ENCODE peak calls at places on chromosomes 2 and 18, in four cellular contexts. One of them, this sample, is unnamed.
A peak's percentile ranks its signal among the peaks of the same experiment; 100 is the strongest.

GRCh38 chr2:65483763-65484162 is 51.4 kb upstream of the SPRED2 start:
- DNase-seq in globus pallidus: no peak
- DNase-seq in ELR: peak; percentile 8
- DNase-seq in hepatic stellate cell: no peak
- DNase-seq in this sample: no peak

GRCh38 chr2:3102915-3103569 is 274.6 kb downstream of the EIPR1 start:
- DNase-seq in globus pallidus: no peak
- DNase-seq in ELR: no peak
- DNase-seq in hepatic stellate cell: no peak
- DNase-seq in this sample: no peak

GRCh38 chr2:21535826-21536225 is 412.1 kb downstream of the TDRD15 start:
- DNase-seq in globus pallidus: no peak
- DNase-seq in ELR: no peak
- DNase-seq in hepatic stellate cell: no peak
- DNase-seq in this sample: no peak

GRCh38 chr2:165682546-165682945 is 111.5 kb downstream of the GALNT3 start:
- DNase-seq in globus pallidus: no peak
- DNase-seq in ELR: no peak
- DNase-seq in hepatic stellate cell: no peak
- DNase-seq in this sample: no peak

GRCh38 chr2:164896634-164897033 is 55.0 kb upstream of the COBLL1 start:
- DNase-seq in globus pallidus: no peak
- DNase-seq in ELR: peak; percentile 87
- DNase-seq in hepatic stellate cell: no peak
- DNase-seq in this sample: peak; percentile 78

GRCh38 chr18:21441670-21442069 is 158.8 kb downstream of the ESCO1 start:
- DNase-seq in globus pallidus: no peak
- DNase-seq in ELR: no peak
- DNase-seq in hepatic stellate cell: no peak
- DNase-seq in this sample: no peak

GRCh38 chr2:190634381-190634780 is 14.5 kb upstream of the NAB1 start:
- DNase-seq in globus pallidus: no peak
- DNase-seq in ELR: peak; percentile 56
- DNase-seq in hepatic stellate cell: no peak
- DNase-seq in this sample: no peak

GRCh38 chr2:240126731-240127130 is 9.4 kb downstream of the COPS9 start:
- DNase-seq in globus pallidus: no peak
- DNase-seq in ELR: no peak
- DNase-seq in hepatic stellate cell: no peak
- DNase-seq in this sample: no peak

GRCh38 chr2:239802101-239802649 is 223.0 kb downstream of the NDUFA10 start:
- DNase-seq in globus pallidus: no peak
- DNase-seq in ELR: no peak
- DNase-seq in hepatic stellate cell: no peak
- DNase-seq in this sample: no peak

GRCh38 chr2:131130298-131130596 is 25.1 kb downstream of the PLEKHB2 start:
- DNase-seq in globus pallidus: no peak
- DNase-seq in ELR: no peak
- DNase-seq in hepatic stellate cell: no peak
- DNase-seq in this sample: no peak